ENCODE peak calls at places on chromosomes 2 and 18, in four cellular contexts. Z is mammary epithelial cell, O is Peyer's patch, D is HCT116. V is an unnamed sample.

GRCh38 chr2:24658531-24659202 is 134.5 kb downstream of the PTRHD1 start:
- DNase-seq in O (no peak), D (no peak), Z (no peak), V (peak; percentile 6)

GRCh38 chr2:44291281-44292248 is 16.3 kb downstream of the SLC3A1 start:
- DNase-seq in O (no peak), Z (peak; percentile 85), D (peak; percentile 48), V (peak; percentile 64)

GRCh38 chr2:188787661-188788044 is 186.5 kb upstream of the COL3A1 start:
- DNase-seq in D (peak; percentile 6), Z (no peak), O (no peak), V (no peak)

GRCh38 chr2:168649105-168649504 is 153.3 kb upstream of the NOSTRIN start:
- DNase-seq in D (no peak), Z (no peak), O (no peak), V (peak; percentile 29)

GRCh38 chr2:200003444-200003843 is 48.1 kb downstream of the MAIP1 start:
- DNase-seq in Z (no peak), O (no peak), D (no peak), V (no peak)

GRCh38 chr2:28613616-28614501 is 118.0 kb downstream of the PLB1 start:
- DNase-seq in D (peak; percentile 47), O (no peak), Z (peak; percentile 99), V (no peak)

GRCh38 chr2:122391726-122392125 is 636.3 kb downstream of the TSN start:
- DNase-seq in O (no peak), D (no peak), Z (no peak), V (no peak)

GRCh38 chr2:171522057-171522803 is at the start of gene CYBRD1:
- DNase-seq in D (no peak), O (no peak), Z (peak; percentile 44), V (peak; percentile 43)

GRCh38 chr18:37396981-37397720 is 168.4 kb downstream of the CELF4 start:
- DNase-seq in Z (no peak), D (no peak), O (no peak), V (no peak)

GRCh38 chr2:17375262-17375661 is 143.0 kb downstream of the RAD51AP2 start:
- DNase-seq in O (no peak), D (no peak), Z (peak; percentile 1), V (peak; percentile 29)

GRCh38 chr18:10995576-10995975 is 153.8 kb downstream of the PIEZO2 start:
- DNase-seq in Z (no peak), D (no peak), O (no peak), V (no peak)

GRCh38 chr18:28365406-28365805 is 188.5 kb upstream of the CDH2 start:
- DNase-seq in Z (peak; percentile 76), O (no peak), D (no peak), V (no peak)

GRCh38 chr2:222297600-222297935 is 1.2 kb downstream of the PAX3 start:
- DNase-seq in Z (no peak), O (no peak), D (no peak), V (no peak)
- H3K9me3 ChIP-seq in Z (no peaks in the 10 kb centered on the region), O (no peaks in the 10 kb centered on the region), D (no peaks in the 10 kb centered on the region), V (no peaks in the 10 kb centered on the region)

GRCh38 chr18:33577688-33578370 is at the start of gene ASXL3:
- DNase-seq in D (no peak), O (no peak), Z (no peak), V (peak; percentile 14)

GRCh38 chr18:33578371-33579146 is 540 bp downstream of the ASXL3 start:
- DNase-seq in Z (no peak), O (no peak), D (no peak), V (no peak)

GRCh38 chr18:33576999-33577687 is 876 bp upstream of the ASXL3 start:
- DNase-seq in O (no peak), Z (no peak), D (no peak), V (no peak)

GRCh38 chr18:33572022-33572421 is 6.0 kb upstream of the ASXL3 start:
- DNase-seq in D (no peak), Z (no peak), O (no peak), V (no peak)

GRCh38 chr18:33573193-33573592 is 4.8 kb upstream of the ASXL3 start:
- DNase-seq in Z (no peak), D (no peak), O (no peak), V (no peak)
- H3K27ac ChIP-seq in Z (no peak overlapping the region), D (no peak overlapping the region), O (no peak overlapping the region), V (no peak overlapping the region)

GRCh38 chr2:26628561-26629345 is 12.4 kb downstream of the CIB4 start:
- DNase-seq in O (no peak), Z (no peak), D (no peak), V (no peak)
- TF ChIP-seq CTCF in O (no peak), Z (no peak), D (no peak), V (no peak)

GRCh38 chr2:241467777-241468570 is 40.4 kb downstream of the STK25 start:
- DNase-seq in Z (no peak), O (no peak), D (no peak), V (no peak)
- H3K9me3 ChIP-seq in Z (no peaks in the 10 kb centered on the region), O (no peaks in the 10 kb centered on the region), D (no peaks in the 10 kb centered on the region), V (no peaks in the 10 kb centered on the region)

DNA sequence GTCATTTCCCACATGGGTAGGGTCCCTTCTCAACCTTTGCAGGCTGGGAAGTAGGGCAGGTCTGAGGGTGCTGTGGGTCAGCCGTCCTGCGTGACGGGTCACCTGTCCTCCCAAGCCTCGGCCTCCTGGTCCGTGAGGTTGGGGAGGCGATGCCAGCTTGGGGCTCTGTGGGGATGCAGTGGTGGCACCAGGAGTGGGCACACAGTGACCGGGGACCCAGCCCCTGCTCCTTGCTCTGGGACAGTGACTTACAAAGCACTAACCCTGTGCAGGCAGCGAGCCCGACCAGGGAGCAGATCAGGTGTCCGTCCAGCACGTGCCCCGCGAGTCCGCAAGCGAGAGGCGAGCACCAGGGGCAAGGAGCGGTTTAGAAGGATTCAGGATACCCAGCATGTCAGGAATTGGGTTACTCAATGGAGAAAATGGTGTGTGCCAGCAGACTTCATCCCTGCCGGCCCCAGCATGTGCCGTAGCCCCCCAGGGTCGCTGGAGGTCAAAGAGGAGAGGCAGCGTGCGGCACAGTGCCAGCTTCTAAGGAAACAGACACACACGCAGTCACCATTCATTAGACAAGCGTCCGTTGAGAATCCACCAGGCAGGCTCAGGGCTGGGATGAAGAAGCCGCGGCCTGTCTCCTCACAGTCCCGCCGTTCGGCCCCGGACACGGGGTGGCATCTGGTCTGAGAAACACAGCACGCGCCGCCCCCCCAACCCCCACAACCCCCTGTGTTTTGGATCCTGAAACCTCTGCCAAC is 11.6 kb downstream of the COLEC11 start:
- DNase-seq in Z (no peak), O (no peak), D (no peak), V (no peak)
- H3K27ac ChIP-seq in Z (no peak overlapping the region), O (no peak overlapping the region), D (peak overlapping the region; percentile 86), V (no peak overlapping the region)

GRCh38 chr2:222451270-222451674 is 26.9 kb downstream of the SGPP2 start:
- DNase-seq in O (no peak), D (no peak), Z (peak; percentile 25), V (no peak)
- TF ChIP-seq CTCF in O (no peak), D (no peak), Z (no peak), V (no peak)

GRCh38 chr2:148255929-148256328 is 235.0 kb downstream of the MBD5 start:
- DNase-seq in D (no peak), Z (peak; percentile 29), O (no peak), V (no peak)
- H3K9me3 ChIP-seq in D (peaks cover 12% of the 10 kb centered on the region), Z (peaks cover 6% of the 10 kb centered on the region), O (no peaks in the 10 kb centered on the region), V (no peaks in the 10 kb centered on the region)

V was measured in cardiac muscle cell.